ENCODE peak calls at places on chromosome 4, in ten cellular contexts. One of them, this sample, is unnamed.
A peak's percentile ranks its signal among the peaks of the same experiment; 100 is the strongest.

GRCh38 chr4:18020671-18021469 is 685 bp downstream of the LCORL start:
- DNase-seq in endothelial cell: peak; percentile 66
- DNase-seq in osteoblast: peak; percentile 93
- DNase-seq in lower leg skin: peak; percentile 92
- DNase-seq in cardiac muscle cell: peak; percentile 80
- DNase-seq in foreskin fibroblast: peak; percentile 83
- DNase-seq in left lung: peak; percentile 83
- DNase-seq in pancreas: peak; percentile 64
- DNase-seq in GM13977: peak; percentile 61
- DNase-seq in CD8-positive, alpha-beta T cell: no peak
- DNase-seq in this sample: peak; percentile 74

GRCh38 chr4:109989044-109989443 is 76.4 kb downstream of the EGF start:
- DNase-seq in endothelial cell: no peak
- DNase-seq in osteoblast: no peak
- DNase-seq in cardiac muscle cell: no peak
- DNase-seq in pancreas: no peak
- DNase-seq in lower leg skin: no peak
- DNase-seq in foreskin fibroblast: no peak
- DNase-seq in CD8-positive, alpha-beta T cell: no peak
- DNase-seq in left lung: no peak
- DNase-seq in GM13977: no peak
- DNase-seq in this sample: no peak

GRCh38 chr4:101239685-101240084 is 107.6 kb downstream of the PPP3CA start:
- DNase-seq in left lung: no peak
- DNase-seq in endothelial cell: no peak
- DNase-seq in CD8-positive, alpha-beta T cell: no peak
- DNase-seq in foreskin fibroblast: no peak
- DNase-seq in cardiac muscle cell: no peak
- DNase-seq in osteoblast: no peak
- DNase-seq in lower leg skin: no peak
- DNase-seq in GM13977: no peak
- DNase-seq in pancreas: no peak
- DNase-seq in this sample: no peak

GRCh38 chr4:179755322-179755721 is 2313.1 kb upstream of the AGA start:
- DNase-seq in cardiac muscle cell: peak; percentile 9
- DNase-seq in foreskin fibroblast: no peak
- DNase-seq in endothelial cell: no peak
- DNase-seq in CD8-positive, alpha-beta T cell: no peak
- DNase-seq in lower leg skin: no peak
- DNase-seq in pancreas: no peak
- DNase-seq in osteoblast: no peak
- DNase-seq in left lung: no peak
- DNase-seq in GM13977: no peak
- DNase-seq in this sample: no peak

GRCh38 chr4:144582975-144583374 is 63.0 kb upstream of the HHIP start:
- DNase-seq in pancreas: no peak
- DNase-seq in foreskin fibroblast: no peak
- DNase-seq in cardiac muscle cell: no peak
- DNase-seq in GM13977: no peak
- DNase-seq in left lung: no peak
- DNase-seq in osteoblast: no peak
- DNase-seq in CD8-positive, alpha-beta T cell: no peak
- DNase-seq in lower leg skin: no peak
- DNase-seq in endothelial cell: no peak
- DNase-seq in this sample: no peak

GRCh38 chr4:30865676-30866075 is 145.5 kb downstream of the PCDH7 start:
- DNase-seq in GM13977: no peak
- DNase-seq in CD8-positive, alpha-beta T cell: no peak
- DNase-seq in endothelial cell: no peak
- DNase-seq in osteoblast: no peak
- DNase-seq in foreskin fibroblast: peak; percentile 3
- DNase-seq in left lung: no peak
- DNase-seq in cardiac muscle cell: no peak
- DNase-seq in lower leg skin: no peak
- DNase-seq in pancreas: no peak
- DNase-seq in this sample: no peak

GRCh38 chr4:176789955-176790354 is 2.8 kb downstream of the VEGFC start:
- DNase-seq in cardiac muscle cell: peak; percentile 48
- DNase-seq in foreskin fibroblast: peak; percentile 88
- DNase-seq in left lung: no peak
- DNase-seq in pancreas: no peak
- DNase-seq in osteoblast: peak; percentile 92
- DNase-seq in lower leg skin: no peak
- DNase-seq in CD8-positive, alpha-beta T cell: no peak
- DNase-seq in endothelial cell: peak; percentile 6
- DNase-seq in GM13977: peak; percentile 73
- DNase-seq in this sample: no peak

GRCh38 chr4:16450724-16451123 is 224.5 kb upstream of the TAPT1 start:
- DNase-seq in cardiac muscle cell: no peak
- DNase-seq in pancreas: no peak
- DNase-seq in endothelial cell: no peak
- DNase-seq in lower leg skin: no peak
- DNase-seq in GM13977: no peak
- DNase-seq in foreskin fibroblast: no peak
- DNase-seq in CD8-positive, alpha-beta T cell: no peak
- DNase-seq in osteoblast: no peak
- DNase-seq in left lung: no peak
- DNase-seq in this sample: no peak

GRCh38 chr4:126405369-126405982 is 1090.7 kb downstream of the FAT4 start:
- DNase-seq in lower leg skin: no peak
- DNase-seq in osteoblast: no peak
- DNase-seq in endothelial cell: no peak
- DNase-seq in pancreas: no peak
- DNase-seq in left lung: no peak
- DNase-seq in cardiac muscle cell: peak; percentile 36
- DNase-seq in foreskin fibroblast: no peak
- DNase-seq in GM13977: peak; percentile 3
- DNase-seq in CD8-positive, alpha-beta T cell: no peak
- DNase-seq in this sample: no peak

GRCh38 chr4:1006856-1007255 is 4.6 kb upstream of the FGFRL1 start:
- DNase-seq in endothelial cell: no peak
- DNase-seq in cardiac muscle cell: no peak
- DNase-seq in left lung: no peak
- DNase-seq in lower leg skin: no peak
- DNase-seq in pancreas: no peak
- DNase-seq in CD8-positive, alpha-beta T cell: no peak
- DNase-seq in GM13977: no peak
- DNase-seq in foreskin fibroblast: no peak
- DNase-seq in osteoblast: no peak
- DNase-seq in this sample: no peak

GRCh38 chr4:1011022-1011694 is at the start of gene FGFRL1:
- DNase-seq in cardiac muscle cell: peak; percentile 97
- DNase-seq in left lung: peak; percentile 93
- DNase-seq in CD8-positive, alpha-beta T cell: peak; percentile 83
- DNase-seq in endothelial cell: peak; percentile 76
- DNase-seq in lower leg skin: peak; percentile 99
- DNase-seq in pancreas: peak; percentile 95
- DNase-seq in GM13977: peak; percentile 97
- DNase-seq in osteoblast: peak; percentile 100
- DNase-seq in foreskin fibroblast: peak; percentile 88
- DNase-seq in this sample: peak; percentile 93

GRCh38 chr4:1010522-1011021 is 854 bp upstream of the FGFRL1 start:
- DNase-seq in cardiac muscle cell: no peak
- DNase-seq in lower leg skin: peak; percentile 96
- DNase-seq in osteoblast: peak; percentile 99
- DNase-seq in pancreas: peak; percentile 67
- DNase-seq in left lung: peak; percentile 77
- DNase-seq in CD8-positive, alpha-beta T cell: peak; percentile 21
- DNase-seq in GM13977: no peak
- DNase-seq in endothelial cell: no peak
- DNase-seq in foreskin fibroblast: peak; percentile 90
- DNase-seq in this sample: no peak

GRCh38 chr4:1009647-1010521 is 1.5 kb upstream of the FGFRL1 start:
- DNase-seq in GM13977: peak; percentile 94
- DNase-seq in lower leg skin: peak; percentile 95
- DNase-seq in endothelial cell: peak; percentile 78
- DNase-seq in osteoblast: peak; percentile 99
- DNase-seq in cardiac muscle cell: peak; percentile 83
- DNase-seq in CD8-positive, alpha-beta T cell: peak; percentile 50
- DNase-seq in left lung: peak; percentile 82
- DNase-seq in pancreas: peak; percentile 87
- DNase-seq in foreskin fibroblast: no peak
- DNase-seq in this sample: no peak

GRCh38 chr4:1008840-1009646 is 2.4 kb upstream of the FGFRL1 start:
- DNase-seq in osteoblast: no peak
- DNase-seq in CD8-positive, alpha-beta T cell: no peak
- DNase-seq in cardiac muscle cell: no peak
- DNase-seq in lower leg skin: no peak
- DNase-seq in pancreas: peak; percentile 66
- DNase-seq in left lung: peak; percentile 59
- DNase-seq in foreskin fibroblast: no peak
- DNase-seq in GM13977: no peak
- DNase-seq in endothelial cell: no peak
- DNase-seq in this sample: no peak
- TF ChIP-seq CTCF in osteoblast: no peak
- TF ChIP-seq CTCF in CD8-positive, alpha-beta T cell: no peak
- TF ChIP-seq CTCF in cardiac muscle cell: no peak
- TF ChIP-seq CTCF in lower leg skin: no peak
- TF ChIP-seq CTCF in pancreas: no peak
- TF ChIP-seq CTCF in left lung: no peak
- TF ChIP-seq CTCF in foreskin fibroblast: no peak
- TF ChIP-seq CTCF in GM13977: no peak
- TF ChIP-seq CTCF in endothelial cell: no peak
- TF ChIP-seq CTCF in this sample: no peak

GRCh38 chr4:10589308-10589707 is 95.3 kb downstream of the CLNK start:
- DNase-seq in GM13977: no peak
- DNase-seq in endothelial cell: no peak
- DNase-seq in pancreas: no peak
- DNase-seq in foreskin fibroblast: no peak
- DNase-seq in lower leg skin: peak; percentile 58
- DNase-seq in cardiac muscle cell: no peak
- DNase-seq in osteoblast: no peak
- DNase-seq in left lung: no peak
- DNase-seq in CD8-positive, alpha-beta T cell: no peak
- DNase-seq in this sample: no peak

GRCh38 chr4:10590896-10591295 is 93.7 kb downstream of the CLNK start:
- DNase-seq in cardiac muscle cell: no peak
- DNase-seq in osteoblast: peak; percentile 66
- DNase-seq in CD8-positive, alpha-beta T cell: no peak
- DNase-seq in left lung: no peak
- DNase-seq in lower leg skin: no peak
- DNase-seq in foreskin fibroblast: peak; percentile 85
- DNase-seq in GM13977: no peak
- DNase-seq in endothelial cell: no peak
- DNase-seq in pancreas: no peak
- DNase-seq in this sample: no peak

GRCh38 chr4:10589808-10590207 is 94.8 kb downstream of the CLNK start:
- DNase-seq in lower leg skin: peak; percentile 42
- DNase-seq in GM13977: no peak
- DNase-seq in cardiac muscle cell: no peak
- DNase-seq in foreskin fibroblast: peak; percentile 53
- DNase-seq in left lung: no peak
- DNase-seq in CD8-positive, alpha-beta T cell: no peak
- DNase-seq in endothelial cell: no peak
- DNase-seq in pancreas: no peak
- DNase-seq in osteoblast: no peak
- DNase-seq in this sample: no peak

GRCh38 chr4:10596586-10597285 is 87.8 kb downstream of the CLNK start:
- DNase-seq in GM13977: no peak
- DNase-seq in pancreas: no peak
- DNase-seq in cardiac muscle cell: no peak
- DNase-seq in lower leg skin: no peak
- DNase-seq in endothelial cell: no peak
- DNase-seq in foreskin fibroblast: no peak
- DNase-seq in osteoblast: no peak
- DNase-seq in CD8-positive, alpha-beta T cell: no peak
- DNase-seq in left lung: no peak
- DNase-seq in this sample: no peak

GRCh38 chr4:10593130-10593529 is 91.4 kb downstream of the CLNK start:
- DNase-seq in CD8-positive, alpha-beta T cell: no peak
- DNase-seq in left lung: no peak
- DNase-seq in lower leg skin: no peak
- DNase-seq in endothelial cell: no peak
- DNase-seq in pancreas: no peak
- DNase-seq in osteoblast: no peak
- DNase-seq in GM13977: no peak
- DNase-seq in foreskin fibroblast: no peak
- DNase-seq in cardiac muscle cell: no peak
- DNase-seq in this sample: no peak
- TF ChIP-seq CTCF in CD8-positive, alpha-beta T cell: no peak
- TF ChIP-seq CTCF in left lung: no peak
- TF ChIP-seq CTCF in lower leg skin: no peak
- TF ChIP-seq CTCF in endothelial cell: no peak
- TF ChIP-seq CTCF in pancreas: no peak
- TF ChIP-seq CTCF in osteoblast: no peak
- TF ChIP-seq CTCF in GM13977: no peak
- TF ChIP-seq CTCF in foreskin fibroblast: no peak
- TF ChIP-seq CTCF in cardiac muscle cell: no peak
- TF ChIP-seq CTCF in this sample: no peak

GRCh38 chr4:181261279-181261678 is 981.9 kb upstream of the TENM3 start:
- DNase-seq in left lung: no peak
- DNase-seq in GM13977: no peak
- DNase-seq in cardiac muscle cell: peak; percentile 50
- DNase-seq in endothelial cell: peak; percentile 18
- DNase-seq in pancreas: no peak
- DNase-seq in lower leg skin: no peak
- DNase-seq in osteoblast: no peak
- DNase-seq in foreskin fibroblast: no peak
- DNase-seq in CD8-positive, alpha-beta T cell: no peak
- DNase-seq in this sample: no peak
- TF ChIP-seq CTCF in left lung: no peak
- TF ChIP-seq CTCF in GM13977: no peak
- TF ChIP-seq CTCF in cardiac muscle cell: no peak
- TF ChIP-seq CTCF in endothelial cell: no peak
- TF ChIP-seq CTCF in pancreas: no peak
- TF ChIP-seq CTCF in lower leg skin: no peak
- TF ChIP-seq CTCF in osteoblast: no peak
- TF ChIP-seq CTCF in foreskin fibroblast: no peak
- TF ChIP-seq CTCF in CD8-positive, alpha-beta T cell: no peak
- TF ChIP-seq CTCF in this sample: peak; percentile 70

GRCh38 chr4:125315571-125316390 is 1.0 kb downstream of the FAT4 start:
- DNase-seq in GM13977: peak; percentile 31
- DNase-seq in lower leg skin: peak; percentile 87
- DNase-seq in CD8-positive, alpha-beta T cell: no peak
- DNase-seq in pancreas: peak; percentile 33
- DNase-seq in foreskin fibroblast: peak; percentile 61
- DNase-seq in osteoblast: peak; percentile 59
- DNase-seq in endothelial cell: peak; percentile 65
- DNase-seq in cardiac muscle cell: peak; percentile 88
- DNase-seq in left lung: peak; percentile 52
- DNase-seq in this sample: peak; percentile 81

GRCh38 chr4:125313989-125314602 is 659 bp upstream of the FAT4 start:
- DNase-seq in endothelial cell: peak; percentile 14
- DNase-seq in foreskin fibroblast: no peak
- DNase-seq in pancreas: no peak
- DNase-seq in osteoblast: peak; percentile 15
- DNase-seq in GM13977: no peak
- DNase-seq in CD8-positive, alpha-beta T cell: no peak
- DNase-seq in cardiac muscle cell: peak; percentile 5
- DNase-seq in lower leg skin: no peak
- DNase-seq in left lung: no peak
- DNase-seq in this sample: no peak

GRCh38 chr4:125316391-125316780 is 1.6 kb downstream of the FAT4 start:
- DNase-seq in left lung: peak; percentile 56
- DNase-seq in osteoblast: peak; percentile 68
- DNase-seq in cardiac muscle cell: peak; percentile 34
- DNase-seq in CD8-positive, alpha-beta T cell: no peak
- DNase-seq in lower leg skin: peak; percentile 88
- DNase-seq in endothelial cell: peak; percentile 25
- DNase-seq in pancreas: peak; percentile 24
- DNase-seq in foreskin fibroblast: no peak
- DNase-seq in GM13977: no peak
- DNase-seq in this sample: peak; percentile 68

GRCh38 chr4:125313497-125313896 is 1.3 kb upstream of the FAT4 start:
- DNase-seq in endothelial cell: peak; percentile 72
- DNase-seq in osteoblast: peak; percentile 89
- DNase-seq in lower leg skin: no peak
- DNase-seq in foreskin fibroblast: peak; percentile 86
- DNase-seq in cardiac muscle cell: peak; percentile 89
- DNase-seq in left lung: no peak
- DNase-seq in GM13977: peak; percentile 72
- DNase-seq in CD8-positive, alpha-beta T cell: no peak
- DNase-seq in pancreas: peak; percentile 31
- DNase-seq in this sample: peak; percentile 69

GRCh38 chr4:125314676-125315570 is at the start of gene FAT4:
- DNase-seq in pancreas: peak; percentile 93
- DNase-seq in foreskin fibroblast: peak; percentile 99
- DNase-seq in endothelial cell: peak; percentile 95
- DNase-seq in CD8-positive, alpha-beta T cell: no peak
- DNase-seq in lower leg skin: peak; percentile 98
- DNase-seq in GM13977: peak; percentile 79
- DNase-seq in osteoblast: peak; percentile 97
- DNase-seq in left lung: peak; percentile 95
- DNase-seq in cardiac muscle cell: peak; percentile 97
- DNase-seq in this sample: peak; percentile 91
- TF ChIP-seq CTCF in pancreas: no peak
- TF ChIP-seq CTCF in foreskin fibroblast: no peak
- TF ChIP-seq CTCF in endothelial cell: no peak
- TF ChIP-seq CTCF in CD8-positive, alpha-beta T cell: no peak
- TF ChIP-seq CTCF in lower leg skin: no peak
- TF ChIP-seq CTCF in GM13977: no peak
- TF ChIP-seq CTCF in osteoblast: no peak
- TF ChIP-seq CTCF in left lung: no peak
- TF ChIP-seq CTCF in cardiac muscle cell: peak; percentile 14
- TF ChIP-seq CTCF in this sample: no peak